ENCODE peak calls at places on chromosome X, in four cellular contexts. J is fibroblast of lung, M is hepatocyte, L is transverse colon. E is an unnamed sample.

GRCh38 chrX:147981038-147981752 is at the start of gene FMR1NB:
- DNase-seq in L (no peak), M (no peak), J (no peak), E (no peak)

GRCh38 chrX:20857746-20858145 is 516.5 kb upstream of the CNKSR2 start:
- DNase-seq in M (no peak), L (no peak), J (peak; percentile 59), E (no peak)

GRCh38 chrX:18032486-18033221 is 171.6 kb upstream of the RAI2 start:
- DNase-seq in J (no peak), M (no peak), L (no peak), E (no peak)

GRCh38 chrX:64204701-64205440 is 637 bp downstream of the AMER1 start:
- DNase-seq in M (peak; percentile 44), L (no peak), J (peak; percentile 34), E (peak; percentile 63)

GRCh38 chrX:71533514-71533849 is 578 bp downstream of the OGT start:
- DNase-seq in L (no peak), M (no peak), J (peak; percentile 2), E (no peak)

GRCh38 chrX:70398899-70399298 is 24.2 kb upstream of the GDPD2 start:
- DNase-seq in L (no peak), M (no peak), J (peak; percentile 23), E (no peak)

GRCh38 chrX:57070185-57070984 is 51.0 kb downstream of the SPIN2B start:
- DNase-seq in L (no peak), J (no peak), M (no peak), E (no peak)

GRCh38 chrX:133697656-133698055 is 282.4 kb upstream of the GPC4 start:
- DNase-seq in L (no peak), J (no peak), M (no peak), E (no peak)

GRCh38 chrX:122582280-122582679 is 601.8 kb upstream of the GRIA3 start:
- DNase-seq in L (no peak), M (no peak), J (peak; percentile 76), E (no peak)

GRCh38 chrX:20637351-20637750 is 370.6 kb upstream of the RPS6KA3 start:
- DNase-seq in J (peak; percentile 67), L (no peak), M (no peak), E (no peak)

GRCh38 chrX:134794692-134795091 is 136.4 kb upstream of the PLAC1 start:
- DNase-seq in J (no peak), L (no peak), M (no peak), E (no peak)

GRCh38 chrX:153521034-153521433 is 3.6 kb downstream of the ATP2B3 start:
- DNase-seq in L (no peak), M (no peak), J (peak; percentile 56), E (no peak)

GRCh38 chrX:7088968-7089615 is 58.4 kb upstream of the STS start:
- DNase-seq in M (peak; percentile 48), J (no peak), L (no peak), E (no peak)

GRCh38 chrX:138127314-138127713 is 561.4 kb downstream of the ZIC3 start:
- DNase-seq in L (no peak), J (peak; percentile 59), M (no peak), E (no peak)

GRCh38 chrX:100207331-100208024 is 202.6 kb downstream of the PCDH19 start:
- DNase-seq in M (peak; percentile 6), J (no peak), L (no peak), E (no peak)

GRCh38 chrX:105219454-105220401 is 766 bp downstream of the TEX13A start:
- DNase-seq in L (no peak), M (no peak), J (no peak), E (no peak)

GRCh38 chrX:118534716-118535493 is 39.3 kb downstream of the DOCK11 start:
- DNase-seq in M (no peak), J (peak; percentile 77), L (no peak), E (no peak)

GRCh38 chrX:108081110-108081509 is 10.2 kb downstream of the PSMD10 start:
- DNase-seq in M (no peak), J (no peak), L (no peak), E (no peak)

GRCh38 chrX:10158279-10158939 is 1.6 kb downstream of the CLCN4 start:
- DNase-seq in L (no peak), J (no peak), M (peak; percentile 49), E (no peak)

GRCh38 chrX:10875995-10876394 is 235.1 kb upstream of the HCCS start:
- DNase-seq in M (no peak), L (no peak), J (no peak), E (no peak)

GRCh38 chrX:55710701-55711100 is 6.8 kb upstream of the RRAGB start:
- DNase-seq in M (no peak), L (no peak), J (peak; percentile 48), E (no peak)

GRCh38 chrX:151180400-151180799 is 4.0 kb downstream of the GPR50 start:
- DNase-seq in M (no peak), L (no peak), J (no peak), E (no peak)

GRCh38 chrX:3581609-3582108 is 131.8 kb downstream of the PRKX start:
- DNase-seq in L (no peak), M (no peak), J (no peak), E (no peak)

GRCh38 chrX:9390693-9391368 is 74.0 kb upstream of the TBL1X start:
- DNase-seq in L (no peak), M (no peak), J (no peak), E (no peak)

GRCh38 chrX:73812256-73812655 is 249.3 kb downstream of the CHIC1 start:
- DNase-seq in M (no peak), L (no peak), J (no peak), E (no peak)

GRCh38 chrX:39613508-39613921 is 484.2 kb downstream of the BCOR start:
- DNase-seq in J (peak; percentile 16), M (peak; percentile 74), L (peak; percentile 51), E (no peak)

GRCh38 chrX:154485150-154486051 is 1.0 kb downstream of the UBL4A start:
- DNase-seq in L (no peak), J (no peak), M (no peak), E (no peak)

GRCh38 chrX:154490021-154490413 is 412 bp downstream of the SLC10A3 start:
- DNase-seq in J (peak; percentile 49), L (peak; percentile 30), M (peak; percentile 45), E (no peak)

GRCh38 chrX:47804315-47804714 is 32.4 kb upstream of the ZNF81 start:
- DNase-seq in M (no peak), L (no peak), J (no peak), E (no peak)

GRCh38 chrX:4484266-4484665 is 770.8 kb upstream of the PRKX start:
- DNase-seq in M (no peak), L (no peak), J (no peak), E (no peak)

GRCh38 chrX:13092455-13092941 is 48.1 kb upstream of the FAM9C start:
- DNase-seq in M (no peak), L (peak; percentile 75), J (no peak), E (peak; percentile 69)

GRCh38 chrX:10404435-10404834 is 215.9 kb downstream of the MID1 start:
- DNase-seq in J (peak; percentile 65), M (no peak), L (no peak), E (no peak)

GRCh38 chrX:150291014-150291413 is 72.1 kb upstream of the MAMLD1 start:
- DNase-seq in J (no peak), L (no peak), M (no peak), E (no peak)

GRCh38 chrX:149829751-149830191 is 48.0 kb downstream of the MAGEA9 start:
- DNase-seq in L (no peak), J (peak; percentile 77), M (no peak), E (no peak)

GRCh38 chrX:70313503-70313902 is 23.6 kb downstream of the KIF4A start:
- DNase-seq in J (peak; percentile 77), M (no peak), L (no peak), E (no peak)

GRCh38 chrX:119004920-119005524 is 30.6 kb downstream of the LONRF3 start:
- DNase-seq in M (peak; percentile 43), L (peak; percentile 53), J (peak; percentile 20), E (peak; percentile 41)

GRCh38 chrX:66013195-66013816 is 26.6 kb downstream of the VSIG4 start:
- DNase-seq in M (no peak), J (no peak), L (no peak), E (no peak)
- H3K4me1 ChIP-seq in M (peaks cover 3% of the 10 kb centered on the region), J (no peaks in the 10 kb centered on the region), L (no peaks in the 10 kb centered on the region), E (peaks cover 11% of the 10 kb centered on the region)

DNA sequence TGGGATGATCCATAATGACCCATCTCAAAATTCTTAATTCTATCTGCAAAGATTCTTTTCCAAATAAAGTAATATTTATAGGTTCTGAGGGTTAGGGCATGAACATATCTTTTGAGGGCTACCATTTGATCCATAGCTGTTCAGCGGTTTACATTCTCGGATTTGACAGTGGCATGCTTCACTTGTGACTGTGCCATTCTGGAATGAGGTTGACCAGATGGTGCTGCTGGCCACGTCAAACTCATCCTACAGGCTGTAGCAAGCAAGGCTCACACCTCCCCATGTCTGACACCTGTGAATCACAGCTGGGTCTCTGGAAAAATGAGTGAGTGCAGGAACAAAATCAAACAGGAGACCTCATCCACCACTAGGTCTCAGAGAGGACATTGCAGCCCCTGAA is 280.5 kb downstream of the DHRSX start:
- DNase-seq in M (no peak), L (no peak), J (no peak), E (no peak)
- H3K9me3 ChIP-seq in M (peaks cover 12% of the 10 kb centered on the region), L (peaks cover 25% of the 10 kb centered on the region), J (no peaks in the 10 kb centered on the region), E (no peaks in the 10 kb centered on the region)

DNA sequence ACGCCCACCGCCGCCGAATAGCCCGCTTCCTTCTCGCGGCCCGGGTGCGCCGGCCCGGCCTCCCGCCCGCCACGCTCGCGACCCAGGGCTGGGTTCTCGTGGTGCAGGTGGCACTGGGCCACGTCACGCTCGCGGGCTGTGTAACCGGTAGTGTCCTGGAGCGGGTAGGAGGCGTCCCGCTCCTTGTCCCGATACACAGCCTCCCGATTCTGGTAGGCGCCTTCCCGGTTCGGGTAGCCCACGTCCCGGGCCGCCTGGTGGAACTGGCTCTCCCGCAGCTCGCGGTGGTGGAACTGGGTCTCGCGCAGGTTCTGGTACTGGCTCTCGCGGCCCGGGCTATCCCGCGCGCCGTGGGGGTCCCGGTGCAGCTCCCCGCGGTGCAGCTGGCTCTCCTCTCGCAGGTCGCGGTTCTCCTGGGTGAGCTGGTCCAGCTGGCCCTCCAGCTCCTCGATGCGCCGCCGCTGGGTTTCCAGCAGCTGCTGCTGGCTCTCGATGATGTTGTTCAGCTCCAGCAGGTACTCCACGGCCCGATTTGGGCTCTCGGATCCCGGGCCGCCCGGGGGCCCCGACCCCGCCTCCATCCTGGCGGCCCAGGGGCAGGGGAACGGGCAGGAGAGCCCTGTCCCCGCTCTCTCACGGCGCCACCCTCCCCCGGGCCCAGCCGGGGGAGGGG is 39.3 kb upstream of the IQSEC2 start:
- DNase-seq in M (peak; percentile 16), J (no peak), L (peak; percentile 17), E (peak; percentile 76)
- H3K27ac ChIP-seq in M (no peak overlapping the region), J (no peak overlapping the region), L (no peak overlapping the region), E (no peak overlapping the region)

DNA sequence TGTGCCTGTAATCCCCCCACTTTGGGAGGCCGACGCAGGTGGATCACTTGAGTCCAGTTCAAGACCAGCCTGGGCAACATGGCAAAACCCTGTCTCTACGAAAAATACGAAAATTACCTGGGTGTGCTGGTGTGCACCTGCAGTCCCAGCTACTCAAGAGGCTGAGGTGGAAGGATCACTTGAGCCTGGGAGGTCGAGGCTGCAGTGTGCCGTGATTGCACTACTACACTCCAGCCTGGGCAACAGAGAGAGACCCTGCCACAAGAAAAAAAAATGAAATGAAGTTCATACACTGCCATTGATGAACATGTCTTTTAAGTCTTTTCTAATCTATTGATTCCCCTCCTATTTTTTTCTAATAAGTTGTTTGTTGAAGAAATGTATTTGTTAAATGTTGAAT is 5.0 kb upstream of the ZFX start:
- DNase-seq in J (no peak), M (no peak), L (no peak), E (no peak)
- H3K4me1 ChIP-seq in J (peaks cover 4% of the 10 kb centered on the region), M (peaks cover 43% of the 10 kb centered on the region), L (peaks cover 27% of the 10 kb centered on the region), E (peaks cover 10% of the 10 kb centered on the region)

E was measured in left lung.